ENCODE peak calls at places on chromosomes 12 and 14, in eight cellular contexts. N is A673; Z is cardiac fibroblast; L is choroid plexus epithelial cell; B is CD8-positive, alpha-beta T cell; P is neural progenitor cell; G is AG04450; I is left ventricle myocardium inferior. Y is an unnamed sample.

GRCh38 chr12:116368196-116369194 is 91.0 kb upstream of the MED13L start:
- DNase-seq in N (no peak), Z (no peak), L (no peak), B (no peak), P (no peak), G (no peak), I (no peak), Y (no peak)

GRCh38 chr12:53695148-53696138 is 19.6 kb upstream of the ATP5MC2 start:
- DNase-seq in N (peak), Z (peak), L (peak), B (no peak), P (peak), G (no peak), I (no peak), Y (peak)

GRCh38 chr12:75483411-75483810 is 2.9 kb downstream of the GLIPR1 start:
- DNase-seq in N (no peak), Z (no peak), L (no peak), B (no peak), P (no peak), G (no peak), I (no peak), Y (no peak)

GRCh38 chr12:105483691-105484090 is 153.2 kb downstream of the C12orf75 start:
- DNase-seq in N (no peak), Z (no peak), L (no peak), B (no peak), P (no peak), G (no peak), I (no peak), Y (no peak)

GRCh38 chr12:107225626-107226025 is 132.3 kb upstream of the CRY1 start:
- DNase-seq in N (no peak), Z (peak), L (peak), B (no peak), P (peak), G (no peak), I (no peak), Y (no peak)

GRCh38 chr14:31411218-31411727 is 9.1 kb downstream of the HEATR5A start:
- DNase-seq in N (no peak), Z (peak), L (peak), B (no peak), P (no peak), G (no peak), I (no peak), Y (peak)

GRCh38 chr12:98503593-98504367 is 11.6 kb upstream of the TMPO start:
- DNase-seq in N (peak), Z (peak), L (peak), B (peak), P (peak), G (peak), I (peak), Y (peak)

GRCh38 chr14:105271224-105271890 is 23.0 kb downstream of the BTBD6 start:
- DNase-seq in N (no peak), Z (no peak), L (no peak), B (no peak), P (no peak), G (no peak), I (no peak), Y (no peak)

GRCh38 chr12:12467701-12468218 is 94.9 kb downstream of the DUSP16 start:
- DNase-seq in N (no peak), Z (no peak), L (peak), B (peak), P (no peak), G (no peak), I (no peak), Y (no peak)

GRCh38 chr14:64703393-64704144 is 655 bp upstream of the PLEKHG3 start:
- DNase-seq in N (no peak), Z (no peak), L (no peak), B (no peak), P (peak), G (no peak), I (no peak), Y (no peak)

GRCh38 chr14:94355191-94355794 is 32.2 kb upstream of the SERPINA6 start:
- DNase-seq in N (peak), Z (peak), L (peak), B (no peak), P (peak), G (peak), I (peak), Y (no peak)

GRCh38 chr14:24058260-24058950 is 6.6 kb downstream of the CARMIL3 start:
- DNase-seq in N (peak), Z (peak), L (peak), B (peak), P (peak), G (peak), I (peak), Y (peak)

GRCh38 chr14:105165134-105165704 is 3.4 kb downstream of the JAG2 start:
- DNase-seq in N (no peak), Z (no peak), L (no peak), B (no peak), P (no peak), G (no peak), I (no peak), Y (no peak)

GRCh38 chr12:66024966-66025365 is 105.6 kb downstream of the LLPH start:
- DNase-seq in N (peak), Z (no peak), L (no peak), B (no peak), P (no peak), G (no peak), I (no peak), Y (no peak)

GRCh38 chr12:68958337-68958736 is 25.4 kb upstream of the CPM start:
- DNase-seq in N (no peak), Z (no peak), L (no peak), B (no peak), P (no peak), G (no peak), I (no peak), Y (no peak)

GRCh38 chr12:41277019-41277770 is 89.1 kb downstream of the PDZRN4 start:
- DNase-seq in N (peak), Z (peak), L (peak), B (no peak), P (peak), G (peak), I (no peak), Y (peak)

GRCh38 chr12:57456145-57456700 is 1.1 kb downstream of the INHBE start:
- DNase-seq in N (peak), Z (peak), L (peak), B (peak), P (peak), G (no peak), I (no peak), Y (peak)

GRCh38 chr12:50220357-50221061 is 53.3 kb upstream of the CERS5 start:
- DNase-seq in N (peak), Z (peak), L (peak), B (peak), P (peak), G (no peak), I (no peak), Y (peak)

GRCh38 chr12:8678661-8679111 is 16.1 kb upstream of the MFAP5 start:
- DNase-seq in N (no peak), Z (no peak), L (peak), B (no peak), P (no peak), G (no peak), I (no peak), Y (no peak)

DNA sequence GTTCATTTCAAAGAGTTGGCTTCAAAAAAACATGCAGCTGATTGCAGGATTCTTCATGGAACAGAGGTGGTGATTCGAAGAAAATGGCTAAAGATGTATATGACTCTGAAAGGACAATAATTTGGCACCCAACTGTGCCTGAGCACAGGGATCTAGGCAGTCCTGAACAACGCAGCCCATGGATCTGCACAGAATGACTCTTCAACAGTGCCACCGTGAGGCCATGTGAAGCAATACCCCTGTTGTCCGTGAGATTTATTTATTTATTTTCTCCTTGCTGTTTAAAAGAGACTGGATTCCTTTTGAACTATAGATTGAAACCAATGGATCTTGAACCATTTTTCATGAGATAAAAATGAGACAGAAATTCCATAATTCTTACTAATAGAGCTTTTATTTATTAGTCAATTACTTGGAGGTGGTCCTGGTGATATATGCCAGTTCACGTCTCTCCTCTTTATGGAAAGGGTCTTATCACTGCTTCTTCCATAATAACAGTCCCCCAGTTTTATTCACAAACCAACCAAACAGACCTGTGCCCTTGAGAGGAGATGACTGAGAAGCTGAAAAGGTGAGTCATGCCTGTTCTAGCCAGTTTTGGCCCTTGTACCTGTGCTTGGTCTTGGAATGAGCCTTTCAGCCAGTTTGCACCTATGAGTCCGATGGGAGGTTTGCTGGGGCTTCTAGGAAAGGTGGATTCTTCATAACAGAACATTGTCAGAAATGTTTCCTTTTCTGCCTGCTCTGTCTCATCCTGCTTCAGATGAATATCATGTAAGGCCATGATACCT is 1598.3 kb downstream of the AACS start:
- DNase-seq in N (peak), Z (peak), L (peak), B (no peak), P (peak), G (no peak), I (no peak), Y (peak)
- TF ChIP-seq CTCF in N (peak), Z (peak), L (peak), B (no peak), P (peak), G (no peak), I (peak), Y (peak)

GRCh38 chr14:39581474-39581873 is 149.2 kb upstream of the FBXO33 start:
- DNase-seq in N (peak), Z (peak), L (peak), B (no peak), P (no peak), G (no peak), I (no peak), Y (peak)

GRCh38 chr14:39576726-39577125 is 144.5 kb upstream of the FBXO33 start:
- DNase-seq in N (no peak), Z (no peak), L (peak), B (no peak), P (no peak), G (no peak), I (no peak), Y (peak)

GRCh38 chr14:39582028-39582654 is 149.9 kb upstream of the FBXO33 start:
- DNase-seq in N (no peak), Z (no peak), L (no peak), B (no peak), P (no peak), G (no peak), I (no peak), Y (no peak)

DNA sequence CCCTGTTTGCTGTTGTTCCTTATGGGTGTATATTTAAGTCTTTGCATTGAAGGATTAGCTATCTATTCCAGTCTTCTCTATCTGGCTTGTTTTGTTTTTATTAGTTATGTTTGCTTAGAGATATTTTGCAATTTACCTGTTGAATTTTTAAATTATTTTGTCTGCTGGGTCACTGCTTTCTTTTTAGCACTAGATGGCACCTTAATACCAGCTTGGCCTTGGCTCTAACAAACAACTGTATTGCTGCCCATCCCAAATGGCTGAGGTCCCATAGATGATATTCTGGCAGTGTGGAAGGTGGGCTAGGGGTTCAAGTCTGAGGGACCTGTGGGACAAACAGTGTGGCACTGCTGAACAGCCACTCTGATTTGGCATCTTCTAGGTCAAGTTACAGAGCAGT is 144.0 kb upstream of the FBXO33 start:
- DNase-seq in N (no peak), Z (no peak), L (no peak), B (no peak), P (no peak), G (no peak), I (no peak), Y (no peak)
- TF ChIP-seq CTCF in N (no peak), Z (no peak), L (no peak), B (no peak), P (peak), G (no peak), I (no peak), Y (no peak)

GRCh38 chr12:52173526-52173925 is 18.3 kb downstream of the KRT80 start:
- DNase-seq in N (no peak), Z (no peak), L (no peak), B (no peak), P (no peak), G (no peak), I (no peak), Y (no peak)

GRCh38 chr12:52169886-52170285 is 21.9 kb downstream of the KRT80 start:
- DNase-seq in N (no peak), Z (no peak), L (no peak), B (no peak), P (no peak), G (no peak), I (no peak), Y (no peak)

GRCh38 chr12:52172956-52173355 is 18.9 kb downstream of the KRT80 start:
- DNase-seq in N (no peak), Z (no peak), L (no peak), B (no peak), P (no peak), G (no peak), I (no peak), Y (no peak)

GRCh38 chr12:52170827-52171226 is 21.0 kb downstream of the KRT80 start:
- DNase-seq in N (no peak), Z (no peak), L (no peak), B (no peak), P (no peak), G (no peak), I (no peak), Y (no peak)

DNA sequence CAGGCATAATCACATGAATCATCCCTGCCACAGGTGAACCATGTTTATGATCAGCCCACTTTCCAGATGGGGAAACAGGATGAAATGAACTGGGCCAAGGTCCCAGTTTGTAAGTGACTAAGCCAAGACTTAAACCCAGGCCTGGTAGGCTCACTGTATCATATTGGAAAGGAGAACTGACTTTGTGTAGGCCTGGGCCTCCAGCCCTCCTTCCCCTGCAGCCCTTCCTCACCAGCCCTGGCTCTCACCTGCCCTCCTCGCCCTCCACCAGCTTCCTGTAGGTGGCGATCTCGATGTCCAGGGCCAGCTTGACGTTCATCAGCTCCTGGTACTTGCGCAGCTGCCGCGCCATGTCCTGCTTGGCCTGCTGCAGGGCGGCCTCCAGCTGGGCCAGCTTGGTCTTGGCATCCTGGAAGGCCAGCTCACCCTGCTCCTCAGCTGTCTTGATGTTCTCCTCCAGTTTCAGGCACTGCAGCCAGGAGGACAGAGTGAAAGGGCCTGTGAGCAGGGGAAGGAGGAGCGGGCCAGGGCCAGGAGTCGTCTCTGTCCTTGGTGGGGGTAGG is 19.8 kb downstream of the KRT80 start:
- DNase-seq in N (no peak), Z (peak), L (no peak), B (no peak), P (peak), G (no peak), I (no peak), Y (peak)
- TF ChIP-seq CTCF in N (peak), Z (peak), L (peak), B (no peak), P (peak), G (peak), I (peak), Y (peak)

GRCh38 chr12:2052861-2053674 is at the start of gene CACNA1C:
- DNase-seq in N (peak), Z (peak), L (peak), B (peak), P (peak), G (no peak), I (peak), Y (peak)
- TF ChIP-seq CTCF in N (no peak), Z (peak), L (peak), B (no peak), P (peak), G (peak), I (peak), Y (no peak)

GRCh38 chr12:30396576-30396975 is 299.1 kb downstream of the IPO8 start:
- DNase-seq in N (no peak), Z (no peak), L (no peak), B (no peak), P (no peak), G (no peak), I (no peak), Y (no peak)

GRCh38 chr12:30395190-30395589 is 300.5 kb downstream of the IPO8 start:
- DNase-seq in N (no peak), Z (no peak), L (no peak), B (no peak), P (no peak), G (no peak), I (no peak), Y (no peak)

DNA sequence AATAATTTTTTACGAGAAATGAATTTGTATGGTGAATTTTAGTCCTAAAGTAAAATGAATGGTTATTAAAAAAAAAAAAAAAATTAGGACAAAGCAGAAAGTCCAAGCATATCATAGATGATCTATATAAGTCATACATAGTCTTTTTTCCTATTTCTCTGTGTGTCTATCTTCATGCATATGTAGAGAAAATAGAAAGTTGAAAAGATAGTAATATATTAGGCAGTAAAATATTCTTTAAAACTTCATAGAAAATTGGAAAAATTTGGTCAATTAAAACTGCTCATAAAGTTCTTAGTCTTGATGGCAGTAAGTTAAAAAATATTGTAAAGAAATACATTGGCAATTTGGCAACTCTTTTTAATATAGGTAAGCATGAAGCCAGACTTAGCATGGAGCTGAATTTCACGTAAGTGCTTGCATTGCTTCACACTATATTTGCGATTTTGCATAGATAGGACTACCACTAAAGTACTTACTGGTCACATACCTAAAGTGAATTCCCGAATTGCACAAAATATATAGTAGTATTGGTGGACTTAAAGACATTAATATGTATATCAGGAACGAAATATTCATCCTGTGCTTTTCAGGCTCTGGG is 303.8 kb downstream of the IPO8 start:
- DNase-seq in N (no peak), Z (no peak), L (no peak), B (no peak), P (no peak), G (no peak), I (no peak), Y (no peak)
- TF ChIP-seq CTCF in N (no peak), Z (no peak), L (no peak), B (no peak), P (no peak), G (no peak), I (no peak), Y (no peak)